ENCODE peak calls at places on chromosomes 7 and 10, in four cellular contexts. B is spleen, S is suprapubic skin, U is left ventricle myocardium inferior. C is an unnamed sample.
A peak's percentile ranks its signal among the peaks of the same experiment; 100 is the strongest.

GRCh38 chr10:63711361-63711760 is 190.2 kb downstream of the REEP3 start:
- DNase-seq in S (no peak), B (no peak), U (peak; percentile 38), C (peak; percentile 85)

GRCh38 chr7:36037121-36037662 is 115.9 kb upstream of the EEPD1 start:
- DNase-seq in B (no peak), U (peak; percentile 50), S (no peak), C (no peak)

GRCh38 chr7:80699030-80699638 is 60.7 kb downstream of the CD36 start:
- DNase-seq in S (no peak), U (no peak), B (no peak), C (no peak)

GRCh38 chr10:70762441-70763177 is 22.6 kb downstream of the TBATA start:
- DNase-seq in U (no peak), S (no peak), B (peak; percentile 54), C (no peak)

GRCh38 chr10:35063837-35064454 is 26.2 kb downstream of the CUL2 start:
- DNase-seq in U (no peak), B (no peak), S (no peak), C (no peak)

GRCh38 chr7:138935438-138936079 is 45.6 kb downstream of the KIAA1549 start:
- DNase-seq in B (no peak), S (no peak), U (no peak), C (peak; percentile 86)

GRCh38 chr10:22159180-22159579 is 58.6 kb downstream of the EBLN1 start:
- DNase-seq in B (no peak), U (no peak), S (no peak), C (no peak)

GRCh38 chr7:157577796-157578339 is 241.1 kb downstream of the DNAJB6 start:
- DNase-seq in B (peak; percentile 75), S (no peak), U (no peak), C (no peak)

GRCh38 chr10:47402681-47403301 is 18.7 kb upstream of the ZNF488 start:
- DNase-seq in U (peak; percentile 49), S (no peak), B (peak; percentile 73), C (peak; percentile 91)

GRCh38 chr7:129925416-129926002 is 27.3 kb downstream of the UBE2H start:
- DNase-seq in S (no peak), B (no peak), U (no peak), C (no peak)

GRCh38 chr10:24958701-24959392 is 6.4 kb upstream of the PRTFDC1 start:
- DNase-seq in U (peak; percentile 29), B (no peak), S (no peak), C (peak; percentile 20)

GRCh38 chr10:78914502-78915330 is 154.1 kb upstream of the ZMIZ1 start:
- DNase-seq in S (no peak), U (peak; percentile 43), B (peak; percentile 60), C (peak; percentile 30)

GRCh38 chr7:142152076-142152475 is 40.6 kb downstream of the MGAM2 start:
- DNase-seq in S (no peak), B (no peak), U (no peak), C (no peak)

GRCh38 chr10:72890086-72890485 is 3.5 kb upstream of the OIT3 start:
- DNase-seq in S (no peak), B (no peak), U (no peak), C (no peak)

GRCh38 chr10:101576229-101576863 is 11.7 kb downstream of the POLL start:
- DNase-seq in S (no peak), U (no peak), B (no peak), C (peak; percentile 25)

GRCh38 chr10:74047304-74047703 is 49.4 kb downstream of the VCL start:
- DNase-seq in S (no peak), U (no peak), B (no peak), C (no peak)

GRCh38 chr10:126917975-126918908 is 13.0 kb downstream of the DOCK1 start:
- DNase-seq in U (no peak), B (peak; percentile 66), S (no peak), C (no peak)

GRCh38 chr10:96578022-96578421 is 8.8 kb downstream of the TM9SF3 start:
- DNase-seq in S (no peak), U (no peak), B (no peak), C (no peak)

GRCh38 chr10:17023386-17024298 is 106.0 kb downstream of the CUBN start:
- DNase-seq in S (no peak), B (no peak), U (no peak), C (peak; percentile 89)

GRCh38 chr7:2937701-2938513 is 93.8 kb upstream of the GNA12 start:
- DNase-seq in B (peak; percentile 51), U (no peak), S (peak; percentile 63), C (no peak)

GRCh38 chr10:80171248-80171660 is 34.1 kb downstream of the ANXA11 start:
- DNase-seq in S (no peak), B (peak; percentile 45), U (no peak), C (no peak)

GRCh38 chr10:13146383-13146782 is 15.0 kb upstream of the MCM10 start:
- DNase-seq in S (no peak), B (no peak), U (no peak), C (no peak)

GRCh38 chr7:157985636-157986035 is 602.0 kb downstream of the PTPRN2 start:
- DNase-seq in B (peak; percentile 62), S (no peak), U (no peak), C (no peak)

GRCh38 chr7:19144661-19145428 is at the start of gene FERD3L:
- DNase-seq in U (no peak), S (no peak), B (peak; percentile 68), C (no peak)

GRCh38 chr10:93333278-93333978 is 148.7 kb downstream of the MYOF start:
- DNase-seq in B (no peak), U (no peak), S (no peak), C (no peak)

GRCh38 chr7:27734583-27734982 is 5.4 kb upstream of the TAX1BP1 start:
- DNase-seq in S (no peak), U (no peak), B (no peak), C (no peak)

GRCh38 chr7:138834583-138834982 is 36.6 kb upstream of the ATP6V0A4 start:
- DNase-seq in U (no peak), B (no peak), S (no peak), C (no peak)

GRCh38 chr7:124701955-124702354 is 63.6 kb downstream of the GPR37 start:
- DNase-seq in B (no peak), U (no peak), S (no peak), C (peak; percentile 9)

GRCh38 chr7:138864667-138865066 is 66.7 kb upstream of the ATP6V0A4 start:
- DNase-seq in S (no peak), B (no peak), U (no peak), C (peak; percentile 36)

GRCh38 chr10:11016959-11017574 is 605 bp upstream of the CELF2 start:
- DNase-seq in U (no peak), B (no peak), S (no peak), C (no peak)

GRCh38 chr10:127157506-127158205 is 38.7 kb downstream of the INSYN2A start:
- DNase-seq in B (no peak), U (no peak), S (no peak), C (no peak)

GRCh38 chr10:101686133-101686925 is 8.6 kb downstream of the FBXW4 start:
- DNase-seq in B (no peak), U (no peak), S (no peak), C (no peak)

GRCh38 chr7:95828824-95829428 is 56.6 kb downstream of the DYNC1I1 start:
- DNase-seq in U (no peak), B (no peak), S (no peak), C (no peak)

GRCh38 chr7:115087437-115087836 is 165.5 kb downstream of the MDFIC start:
- DNase-seq in B (no peak), S (no peak), U (no peak), C (peak; percentile 25)

GRCh38 chr7:88147341-88147740 is 72.5 kb downstream of the SRI start:
- DNase-seq in B (no peak), U (no peak), S (no peak), C (no peak)

GRCh38 chr7:44461387-44461786 is 29.1 kb downstream of the NUDCD3 start:
- DNase-seq in B (no peak), U (no peak), S (no peak), C (peak; percentile 23)

GRCh38 chr7:135748770-135749169 is at the start of gene FAM180A:
- DNase-seq in U (peak; percentile 74), B (no peak), S (peak; percentile 86), C (peak; percentile 89)

GRCh38 chr7:127250312-127251047 is 2.3 kb downstream of the GRM8 start:
- DNase-seq in B (no peak), U (no peak), S (no peak), C (no peak)

DNA sequence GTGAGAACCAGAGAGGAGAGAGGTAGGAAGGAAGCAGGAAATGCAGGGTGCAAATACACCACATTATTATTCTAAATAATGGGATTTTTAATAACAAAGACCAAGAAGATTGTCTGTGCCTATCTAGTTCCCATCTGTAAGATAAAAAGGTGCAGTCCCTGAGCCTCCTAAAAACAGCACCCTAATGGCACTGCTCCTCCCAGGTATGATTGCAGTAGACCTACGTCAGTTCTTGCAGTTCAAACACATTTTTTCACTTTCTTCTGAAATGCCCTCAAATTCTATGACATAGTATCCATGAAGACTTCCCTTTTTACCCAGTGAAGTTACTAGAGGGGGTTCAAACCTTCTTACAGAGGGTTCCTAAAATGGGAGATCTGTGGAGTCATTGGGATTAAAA is 70.6 kb downstream of the FIGNL1 start:
- DNase-seq in U (no peak), S (no peak), B (no peak), C (no peak)
- H3K36me3 ChIP-seq in U (no peaks in the 10 kb centered on the region), S (no peaks in the 10 kb centered on the region), B (peaks cover 97% of the 10 kb centered on the region), C (no peaks in the 10 kb centered on the region)

GRCh38 chr10:43680035-43680434 is 31.4 kb upstream of the ZNF32 start:
- DNase-seq in B (no peak), S (no peak), U (no peak), C (peak; percentile 40)

GRCh38 chr10:43682956-43683355 is 34.3 kb upstream of the ZNF32 start:
- DNase-seq in S (no peak), U (no peak), B (no peak), C (no peak)

GRCh38 chr10:43681721-43682120 is 33.0 kb upstream of the ZNF32 start:
- DNase-seq in U (no peak), S (no peak), B (no peak), C (no peak)

GRCh38 chr10:43679509-43679908 is 30.8 kb upstream of the ZNF32 start:
- DNase-seq in U (peak; percentile 80), B (no peak), S (no peak), C (peak; percentile 85)

DNA sequence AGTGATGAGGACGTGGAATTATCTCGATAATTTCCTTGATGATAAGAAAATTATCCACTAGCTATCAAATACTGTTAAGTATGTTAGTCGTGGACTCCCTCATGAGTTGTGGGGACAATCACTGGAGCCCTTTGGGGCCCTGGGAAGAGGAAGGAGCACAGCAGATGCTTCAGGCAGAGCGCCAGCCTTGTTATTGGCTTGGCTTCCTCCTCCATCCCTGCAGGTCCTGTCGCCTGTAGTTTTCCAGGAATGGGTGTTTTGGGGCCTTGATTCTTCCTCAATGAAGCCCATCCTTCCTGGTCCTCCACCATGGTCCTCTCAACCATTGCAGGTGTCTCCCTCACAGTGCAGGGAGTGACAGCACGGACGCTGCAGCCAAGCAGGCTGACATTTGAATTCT is 32.5 kb upstream of the ZNF32 start:
- DNase-seq in S (no peak), U (no peak), B (no peak), C (no peak)
- H3K36me3 ChIP-seq in S (no peaks in the 10 kb centered on the region), U (no peaks in the 10 kb centered on the region), B (no peaks in the 10 kb centered on the region), C (no peaks in the 10 kb centered on the region)

DNA sequence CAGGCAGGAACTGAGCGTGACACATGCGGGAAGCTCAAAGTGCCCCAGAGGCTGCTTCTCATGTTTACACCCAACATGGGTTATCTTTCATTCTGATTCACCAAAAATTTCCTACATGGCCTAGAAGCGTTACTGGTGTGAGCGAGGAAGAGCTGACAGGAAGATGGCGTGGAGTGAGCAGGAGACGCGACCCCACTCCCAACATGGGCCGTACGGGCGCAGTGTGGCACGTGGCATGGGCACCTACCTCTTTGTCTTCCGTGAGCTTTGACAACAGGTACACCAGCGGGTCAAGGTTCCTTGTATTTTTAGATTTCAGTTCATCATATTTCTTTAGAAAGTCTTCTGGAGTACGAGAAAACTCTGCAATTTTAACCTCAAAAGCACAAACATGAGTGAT is 8.9 kb downstream of the TUBGCP2 start:
- DNase-seq in S (no peak), U (no peak), B (no peak), C (no peak)
- H3K36me3 ChIP-seq in S (peaks cover 79% of the 10 kb centered on the region), U (peaks cover 83% of the 10 kb centered on the region), B (peaks cover 92% of the 10 kb centered on the region), C (peaks cover 26% of the 10 kb centered on the region)

GRCh38 chr7:9516672-9517071 is 1083.3 kb downstream of the NXPH1 start:
- DNase-seq in S (no peak), B (no peak), U (no peak), C (no peak)
- H3K36me3 ChIP-seq in S (no peaks in the 10 kb centered on the region), B (no peaks in the 10 kb centered on the region), U (no peaks in the 10 kb centered on the region), C (no peaks in the 10 kb centered on the region)

C was measured in MG63.